ENCODE peak calls at places on chromosome 18, in nine cellular contexts. M, I, Z, J, S, F, E, G and W are unnamed samples.

GRCh38 chr18:5455644-5456043 is 88.2 kb downstream of the EPB41L3 start:
- DNase-seq in F (no peak), G (no peak), J (no peak), M (no peak), E (peak; percentile 52), I (no peak), Z (no peak), S (no peak), W (no peak)

GRCh38 chr18:57581301-57581934 is 5.1 kb downstream of the FECH start:
- DNase-seq in G (no peak), S (no peak), E (no peak), F (no peak), M (no peak), I (no peak), Z (peak; percentile 29), J (no peak), W (no peak)

GRCh38 chr18:73563345-73563744 is 584.3 kb downstream of the FBXO15 start:
- DNase-seq in E (peak; percentile 26), S (no peak), J (no peak), F (no peak), I (no peak), G (no peak), Z (no peak), M (peak; percentile 41), W (no peak)

GRCh38 chr18:21897811-21898210 is 157.2 kb downstream of the MIB1 start:
- DNase-seq in I (no peak), E (no peak), J (no peak), F (no peak), Z (peak; percentile 74), S (no peak), M (no peak), G (peak; percentile 5), W (no peak)

GRCh38 chr18:31687016-31687415 is 2.6 kb upstream of the B4GALT6 start:
- DNase-seq in M (no peak), G (no peak), Z (no peak), E (no peak), F (no peak), J (no peak), S (no peak), I (no peak), W (no peak)

GRCh38 chr18:30810580-30810979 is 232.0 kb downstream of the DSC3 start:
- DNase-seq in M (no peak), Z (no peak), J (no peak), I (no peak), G (no peak), S (no peak), E (no peak), F (no peak), W (no peak)

GRCh38 chr18:45161850-45162249 is 453.4 kb upstream of the SLC14A2 start:
- DNase-seq in E (no peak), J (no peak), Z (no peak), S (no peak), G (no peak), F (no peak), I (no peak), M (no peak), W (no peak)

GRCh38 chr18:48105317-48105716 is 174.9 kb upstream of the SMAD2 start:
- DNase-seq in J (no peak), G (no peak), M (no peak), E (no peak), Z (no peak), I (no peak), S (no peak), F (no peak), W (no peak)

GRCh38 chr18:12606592-12607315 is 51.2 kb downstream of the SPIRE1 start:
- DNase-seq in G (no peak), E (peak; percentile 27), I (no peak), F (no peak), Z (no peak), S (no peak), J (no peak), M (no peak), W (no peak)

GRCh38 chr18:68555935-68556334 is 159.0 kb downstream of the TMX3 start:
- DNase-seq in F (no peak), E (no peak), G (no peak), J (no peak), I (no peak), M (no peak), Z (no peak), S (no peak), W (no peak)

GRCh38 chr18:22210331-22210754 is 41.0 kb downstream of the GATA6 start:
- DNase-seq in J (no peak), E (no peak), F (no peak), G (no peak), M (no peak), S (no peak), Z (peak; percentile 56), I (no peak), W (no peak)

GRCh38 chr18:36828630-36829361 is at the start of the genes KIAA1328 and TPGS2:
- DNase-seq in G (peak; percentile 90), S (peak; percentile 86), I (peak; percentile 95), E (no peak), F (peak; percentile 93), J (peak; percentile 82), Z (peak; percentile 90), M (peak; percentile 87), W (peak; percentile 91)

GRCh38 chr18:79988925-79989361 is 580 bp upstream of the TXNL4A start:
- DNase-seq in G (no peak), J (peak; percentile 49), S (peak; percentile 25), E (no peak), M (peak; percentile 51), Z (peak; percentile 80), F (no peak), I (no peak), W (no peak)

GRCh38 chr18:38526922-38527321 is 961.3 kb upstream of the CELF4 start:
- DNase-seq in M (no peak), Z (no peak), S (no peak), I (no peak), G (no peak), E (no peak), J (no peak), F (no peak), W (no peak)

GRCh38 chr18:22964722-22965121 is 31.6 kb downstream of the RBBP8 start:
- DNase-seq in I (no peak), G (no peak), F (no peak), S (no peak), J (no peak), E (no peak), Z (no peak), M (no peak), W (no peak)

GRCh38 chr18:3612315-3612714 is 162.3 kb downstream of the TGIF1 start:
- DNase-seq in S (no peak), Z (no peak), E (no peak), F (no peak), M (no peak), I (no peak), G (no peak), J (no peak), W (no peak)

GRCh38 chr18:13437801-13438506 is 219.4 kb downstream of the LDLRAD4 start:
- DNase-seq in E (no peak), G (peak; percentile 63), Z (no peak), F (no peak), S (no peak), I (no peak), J (no peak), M (no peak), W (no peak)

GRCh38 chr18:49224130-49224529 is 236.3 kb downstream of the DYM start:
- DNase-seq in Z (no peak), E (no peak), I (no peak), M (no peak), G (no peak), S (no peak), F (no peak), J (no peak), W (no peak)

GRCh38 chr18:71998547-71998946 is 545.6 kb downstream of the CBLN2 start:
- DNase-seq in F (no peak), J (no peak), M (no peak), Z (no peak), I (no peak), G (no peak), S (no peak), E (no peak), W (peak; percentile 63)
- H3K9me3 ChIP-seq in F (no peaks in the 10 kb centered on the region), J (no peaks in the 10 kb centered on the region), M (no peaks in the 10 kb centered on the region), Z (no peaks in the 10 kb centered on the region), I (no peaks in the 10 kb centered on the region), G (no peaks in the 10 kb centered on the region), S (peaks cover 15% of the 10 kb centered on the region), E (no peaks in the 10 kb centered on the region), W (no peaks in the 10 kb centered on the region)

GRCh38 chr18:78647018-78647417 is 332.6 kb upstream of the SALL3 start:
- DNase-seq in J (no peak), S (no peak), M (no peak), E (no peak), I (no peak), Z (no peak), G (no peak), F (peak; percentile 21), W (no peak)
- H3K9me3 ChIP-seq in J (no peaks in the 10 kb centered on the region), S (peaks cover 2% of the 10 kb centered on the region), M (peaks cover 11% of the 10 kb centered on the region), E (peaks cover 81% of the 10 kb centered on the region), I (no peaks in the 10 kb centered on the region), Z (no peaks in the 10 kb centered on the region), G (no peaks in the 10 kb centered on the region), F (no peaks in the 10 kb centered on the region), W (no peaks in the 10 kb centered on the region)

DNA sequence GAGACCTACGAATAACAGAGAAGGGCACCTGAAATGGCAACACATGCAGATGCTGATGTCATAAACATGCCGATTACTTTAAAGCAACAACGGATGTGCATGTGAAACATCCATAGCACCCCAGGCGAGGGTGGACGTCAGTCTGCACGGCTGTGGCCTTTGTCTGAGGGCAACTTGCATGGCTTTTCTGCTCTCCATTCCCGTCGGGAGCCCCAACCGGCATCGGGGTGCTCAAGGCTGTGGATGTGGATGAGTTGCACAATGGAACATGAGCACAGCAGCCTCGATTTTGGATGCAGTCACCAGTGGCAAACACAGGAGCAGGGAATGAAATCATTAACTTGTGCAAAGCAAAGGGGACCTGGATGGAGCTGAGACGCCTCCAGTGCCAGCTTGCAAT is 298.2 kb upstream of the SALL3 start:
- DNase-seq in F (peak; percentile 28), I (no peak), E (no peak), J (no peak), M (no peak), G (no peak), Z (no peak), S (no peak), W (no peak)
- H3K9me3 ChIP-seq in F (no peaks in the 10 kb centered on the region), I (no peaks in the 10 kb centered on the region), E (peaks cover 79% of the 10 kb centered on the region), J (no peaks in the 10 kb centered on the region), M (peaks cover 3% of the 10 kb centered on the region), G (no peaks in the 10 kb centered on the region), Z (no peaks in the 10 kb centered on the region), S (no peaks in the 10 kb centered on the region), W (no peaks in the 10 kb centered on the region)

DNA sequence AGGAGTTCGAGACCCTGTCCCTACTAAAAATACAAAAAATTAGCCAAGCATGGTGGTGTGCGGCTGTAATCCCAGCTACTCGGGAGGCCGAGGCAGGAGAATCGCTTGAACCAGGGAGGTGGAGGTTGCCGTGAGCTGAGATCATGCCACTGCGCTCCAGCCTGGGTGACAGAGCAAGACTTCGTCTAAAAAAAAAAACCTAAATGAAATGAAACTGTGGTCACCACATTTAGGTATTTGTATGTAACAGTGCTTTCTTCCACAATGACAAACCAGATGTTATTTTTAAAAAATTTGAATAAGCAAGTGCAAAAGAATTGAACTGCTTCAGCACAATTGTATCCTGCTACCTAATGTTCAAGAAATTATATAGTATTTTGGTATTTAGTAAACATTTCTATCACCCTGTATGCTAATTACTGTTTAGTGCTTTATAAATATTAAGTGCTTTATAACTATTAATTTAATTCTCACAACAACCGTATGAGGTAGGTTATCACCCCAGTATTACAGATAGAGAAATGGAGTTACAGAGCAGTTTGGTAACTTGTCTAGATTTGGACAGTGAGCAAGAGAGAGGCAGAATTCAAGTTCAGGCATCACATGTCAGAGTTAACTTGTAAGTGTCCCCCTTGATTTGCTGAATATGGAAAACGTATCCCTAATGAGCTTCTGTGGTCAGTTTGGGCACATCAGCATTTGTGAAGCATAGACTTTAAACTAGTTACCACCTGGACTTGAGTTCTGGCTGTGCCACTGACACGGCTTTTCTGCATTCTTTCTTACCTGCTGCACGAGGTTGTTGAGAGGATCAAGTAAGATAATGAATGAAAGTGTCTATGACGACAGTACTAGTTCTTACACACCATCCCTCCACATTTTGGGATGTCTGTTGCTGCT is 14.4 kb downstream of the PHLPP1 start:
- DNase-seq in M (no peak), F (no peak), G (no peak), E (no peak), Z (no peak), I (no peak), J (no peak), S (no peak), W (no peak)
- H3K9me3 ChIP-seq in M (peaks cover 5% of the 10 kb centered on the region), F (no peaks in the 10 kb centered on the region), G (no peaks in the 10 kb centered on the region), E (no peaks in the 10 kb centered on the region), Z (no peaks in the 10 kb centered on the region), I (no peaks in the 10 kb centered on the region), J (no peaks in the 10 kb centered on the region), S (peaks cover 18% of the 10 kb centered on the region), W (no peaks in the 10 kb centered on the region)